ENCODE peak calls at places on chromosomes 16 and 17, in seven cellular contexts. O is iris pigment epithelial cell, T is AG09319, F is NCI-H2107, B is foreskin fibroblast, D is ascending aorta, Q is GM19239. H is an unnamed sample.
A peak's percentile ranks its signal among the peaks of the same experiment; 100 is the strongest.

GRCh38 chr17:30199600-30199999 is 35.9 kb downstream of the SLC6A4 start:
- DNase-seq in O (no peak), T (no peak), F (no peak), B (no peak), D (no peak), Q (no peak), H (no peak)

GRCh38 chr17:31431795-31432658 is 40.6 kb downstream of the RAB11FIP4 start:
- DNase-seq in O (no peak), T (no peak), F (no peak), B (no peak), D (no peak), Q (no peak), H (no peak)

GRCh38 chr17:51876986-51877385 is 281.5 kb downstream of the CA10 start:
- DNase-seq in O (no peak), T (no peak), F (no peak), B (no peak), D (no peak), Q (no peak), H (no peak)

GRCh38 chr17:45081046-45081703 is 20.1 kb downstream of the NMT1 start:
- DNase-seq in O (no peak), T (no peak), F (no peak), B (no peak), D (no peak), Q (no peak), H (no peak)

GRCh38 chr16:3642397-3643094 is 11.9 kb upstream of the DNASE1 start:
- DNase-seq in O (peak; percentile 71), T (no peak), F (no peak), B (no peak), D (peak; percentile 55), Q (no peak), H (peak; percentile 5)

GRCh38 chr17:73179387-73179786 is 13.5 kb upstream of the COG1 start:
- DNase-seq in O (no peak), T (no peak), F (no peak), B (no peak), D (no peak), Q (no peak), H (no peak)

GRCh38 chr17:28896884-28897768 is at the start of gene FLOT2:
- DNase-seq in O (peak; percentile 63), T (no peak), F (no peak), B (peak; percentile 32), D (peak; percentile 87), Q (peak; percentile 28), H (peak; percentile 86)

GRCh38 chr16:81405702-81406113 is 38.9 kb upstream of the CMIP start:
- DNase-seq in O (peak; percentile 94), T (no peak), F (no peak), B (peak; percentile 80), D (no peak), Q (no peak), H (peak; percentile 92)

GRCh38 chr16:57204675-57205074 is 18.5 kb downstream of the RSPRY1 start:
- DNase-seq in O (no peak), T (no peak), F (no peak), B (no peak), D (no peak), Q (no peak), H (no peak)

GRCh38 chr17:1003972-1004768 is 7.2 kb downstream of the TIMM22 start:
- DNase-seq in O (peak; percentile 29), T (no peak), F (no peak), B (no peak), D (peak; percentile 63), Q (no peak), H (no peak)

GRCh38 chr16:30184430-30185140 is 1.2 kb downstream of the CORO1A start:
- DNase-seq in O (no peak), T (no peak), F (no peak), B (no peak), D (peak; percentile 66), Q (no peak), H (no peak)

GRCh38 chr17:56672195-56672594 is 78.7 kb downstream of the NOG start:
- DNase-seq in O (no peak), T (no peak), F (no peak), B (no peak), D (no peak), Q (no peak), H (no peak)

GRCh38 chr17:32909787-32910369 is 18.1 kb upstream of the TMEM98 start:
- DNase-seq in O (peak; percentile 89), T (peak; percentile 77), F (peak; percentile 19), B (peak; percentile 72), D (peak; percentile 93), Q (peak; percentile 70), H (peak; percentile 88)

GRCh38 chr16:6558133-6558532 is 774.5 kb upstream of the RBFOX1 start:
- DNase-seq in O (no peak), T (no peak), F (no peak), B (no peak), D (no peak), Q (no peak), H (no peak)

GRCh38 chr16:30984669-30985400 is at the start of gene HSD3B7:
- DNase-seq in O (peak; percentile 71), T (peak; percentile 41), F (peak; percentile 75), B (peak; percentile 67), D (peak; percentile 95), Q (peak; percentile 98), H (peak; percentile 97)

GRCh38 chr17:40095944-40096791 is 4.2 kb downstream of the NR1D1 start:
- DNase-seq in O (no peak), T (no peak), F (no peak), B (no peak), D (peak; percentile 82), Q (peak; percentile 98), H (no peak)